ENCODE peak calls at places on chromosomes 13 and 19, in five cellular contexts. One of them, this sample, is unnamed.

GRCh38 chr13:96734499-96734898 is 259.8 kb downstream of the OXGR1 start:
- DNase-seq in NCI-H1105 treated with DMSO at 0.1 percent for 48 hours: no peak
- DNase-seq in skeletal muscle cell: no peak
- DNase-seq in HAP-1: no peak
- DNase-seq in mucosa of descending colon: no peak
- DNase-seq in this sample: no peak

GRCh38 chr19:10006335-10006708 is 4.0 kb downstream of the COL5A3 start:
- DNase-seq in NCI-H1105 treated with DMSO at 0.1 percent for 48 hours: no peak
- DNase-seq in skeletal muscle cell: peak; percentile 83
- DNase-seq in HAP-1: no peak
- DNase-seq in mucosa of descending colon: no peak
- DNase-seq in this sample: no peak

GRCh38 chr19:53877361-53877766 is 4.6 kb upstream of the PRKCG start:
- DNase-seq in NCI-H1105 treated with DMSO at 0.1 percent for 48 hours: no peak
- DNase-seq in skeletal muscle cell: no peak
- DNase-seq in HAP-1: no peak
- DNase-seq in mucosa of descending colon: no peak
- DNase-seq in this sample: peak; percentile 55

GRCh38 chr19:18100710-18101109 is 3.1 kb downstream of the MAST3 start:
- DNase-seq in NCI-H1105 treated with DMSO at 0.1 percent for 48 hours: no peak
- DNase-seq in skeletal muscle cell: no peak
- DNase-seq in HAP-1: no peak
- DNase-seq in mucosa of descending colon: no peak
- DNase-seq in this sample: no peak

GRCh38 chr13:20190481-20191310 is 2.0 kb downstream of the GJB2 start:
- DNase-seq in NCI-H1105 treated with DMSO at 0.1 percent for 48 hours: no peak
- DNase-seq in skeletal muscle cell: peak; percentile 66
- DNase-seq in HAP-1: no peak
- DNase-seq in mucosa of descending colon: no peak
- DNase-seq in this sample: no peak

GRCh38 chr13:109764474-109765292 is 21.7 kb downstream of the IRS2 start:
- DNase-seq in NCI-H1105 treated with DMSO at 0.1 percent for 48 hours: no peak
- DNase-seq in skeletal muscle cell: no peak
- DNase-seq in HAP-1: no peak
- DNase-seq in mucosa of descending colon: no peak
- DNase-seq in this sample: no peak

GRCh38 chr13:29513002-29513980 is 82.2 kb downstream of the SLC7A1 start:
- DNase-seq in NCI-H1105 treated with DMSO at 0.1 percent for 48 hours: no peak
- DNase-seq in skeletal muscle cell: no peak
- DNase-seq in HAP-1: no peak
- DNase-seq in mucosa of descending colon: no peak
- DNase-seq in this sample: no peak

GRCh38 chr13:45243072-45243471 is 42.2 kb upstream of the KCTD4 start:
- DNase-seq in NCI-H1105 treated with DMSO at 0.1 percent for 48 hours: no peak
- DNase-seq in skeletal muscle cell: no peak
- DNase-seq in HAP-1: no peak
- DNase-seq in mucosa of descending colon: peak; percentile 76
- DNase-seq in this sample: no peak

GRCh38 chr19:41325947-41326706 is 16.2 kb downstream of the CCDC97 start:
- DNase-seq in NCI-H1105 treated with DMSO at 0.1 percent for 48 hours: no peak
- DNase-seq in skeletal muscle cell: peak; percentile 56
- DNase-seq in HAP-1: no peak
- DNase-seq in mucosa of descending colon: no peak
- DNase-seq in this sample: no peak

GRCh38 chr13:31923134-31923763 is 108.3 kb upstream of the FRY start:
- DNase-seq in NCI-H1105 treated with DMSO at 0.1 percent for 48 hours: no peak
- DNase-seq in skeletal muscle cell: no peak
- DNase-seq in HAP-1: no peak
- DNase-seq in mucosa of descending colon: no peak
- DNase-seq in this sample: no peak

GRCh38 chr13:27367570-27367969 is 56.8 kb upstream of the GTF3A start:
- DNase-seq in NCI-H1105 treated with DMSO at 0.1 percent for 48 hours: no peak
- DNase-seq in skeletal muscle cell: no peak
- DNase-seq in HAP-1: no peak
- DNase-seq in mucosa of descending colon: no peak
- DNase-seq in this sample: no peak

GRCh38 chr19:39858541-39858940 is 12.4 kb upstream of the FBL start:
- DNase-seq in NCI-H1105 treated with DMSO at 0.1 percent for 48 hours: no peak
- DNase-seq in skeletal muscle cell: no peak
- DNase-seq in HAP-1: peak; percentile 80
- DNase-seq in mucosa of descending colon: no peak
- DNase-seq in this sample: no peak

GRCh38 chr19:51697169-51697776 is 4.1 kb downstream of the SPACA6 start:
- DNase-seq in NCI-H1105 treated with DMSO at 0.1 percent for 48 hours: no peak
- DNase-seq in skeletal muscle cell: no peak
- DNase-seq in HAP-1: no peak
- DNase-seq in mucosa of descending colon: no peak
- DNase-seq in this sample: no peak

GRCh38 chr13:40484981-40485380 is 181.5 kb downstream of the FOXO1 start:
- DNase-seq in NCI-H1105 treated with DMSO at 0.1 percent for 48 hours: no peak
- DNase-seq in skeletal muscle cell: no peak
- DNase-seq in HAP-1: no peak
- DNase-seq in mucosa of descending colon: no peak
- DNase-seq in this sample: no peak

GRCh38 chr19:49196527-49197240 is 39.1 kb downstream of the TRPM4 start:
- DNase-seq in NCI-H1105 treated with DMSO at 0.1 percent for 48 hours: peak; percentile 72
- DNase-seq in skeletal muscle cell: no peak
- DNase-seq in HAP-1: no peak
- DNase-seq in mucosa of descending colon: peak; percentile 73
- DNase-seq in this sample: no peak

GRCh38 chr19:29843180-29844051 is 31.6 kb downstream of the CCNE1 start:
- DNase-seq in NCI-H1105 treated with DMSO at 0.1 percent for 48 hours: no peak
- DNase-seq in skeletal muscle cell: no peak
- DNase-seq in HAP-1: no peak
- DNase-seq in mucosa of descending colon: peak; percentile 63
- DNase-seq in this sample: no peak

GRCh38 chr19:55206664-55207500 is 2.4 kb downstream of the PTPRH start:
- DNase-seq in NCI-H1105 treated with DMSO at 0.1 percent for 48 hours: no peak
- DNase-seq in skeletal muscle cell: peak; percentile 49
- DNase-seq in HAP-1: peak; percentile 75
- DNase-seq in mucosa of descending colon: peak; percentile 91
- DNase-seq in this sample: no peak

GRCh38 chr13:49444517-49445395 is 682 bp downstream of the SETDB2 start:
- DNase-seq in NCI-H1105 treated with DMSO at 0.1 percent for 48 hours: peak; percentile 25
- DNase-seq in skeletal muscle cell: no peak
- DNase-seq in HAP-1: peak; percentile 31
- DNase-seq in mucosa of descending colon: no peak
- DNase-seq in this sample: peak; percentile 12

GRCh38 chr19:283395-283794 is 7.8 kb downstream of the PLPP2 start:
- DNase-seq in NCI-H1105 treated with DMSO at 0.1 percent for 48 hours: no peak
- DNase-seq in skeletal muscle cell: no peak
- DNase-seq in HAP-1: no peak
- DNase-seq in mucosa of descending colon: no peak
- DNase-seq in this sample: no peak

GRCh38 chr19:30719189-30719990 is 347.2 kb downstream of the ZNF536 start:
- DNase-seq in NCI-H1105 treated with DMSO at 0.1 percent for 48 hours: peak; percentile 66
- DNase-seq in skeletal muscle cell: no peak
- DNase-seq in HAP-1: peak; percentile 58
- DNase-seq in mucosa of descending colon: peak; percentile 73
- DNase-seq in this sample: no peak

GRCh38 chr13:114099191-114099590 is 33.2 kb downstream of the RASA3 start:
- DNase-seq in NCI-H1105 treated with DMSO at 0.1 percent for 48 hours: no peak
- DNase-seq in skeletal muscle cell: peak; percentile 83
- DNase-seq in HAP-1: peak; percentile 61
- DNase-seq in mucosa of descending colon: peak; percentile 55
- DNase-seq in this sample: no peak

GRCh38 chr13:32448224-32448623 is 20.3 kb upstream of the N4BP2L1 start:
- DNase-seq in NCI-H1105 treated with DMSO at 0.1 percent for 48 hours: no peak
- DNase-seq in skeletal muscle cell: no peak
- DNase-seq in HAP-1: no peak
- DNase-seq in mucosa of descending colon: no peak
- DNase-seq in this sample: no peak

GRCh38 chr13:46317120-46317519 is 69.9 kb downstream of the RUBCNL start:
- DNase-seq in NCI-H1105 treated with DMSO at 0.1 percent for 48 hours: no peak
- DNase-seq in skeletal muscle cell: peak; percentile 13
- DNase-seq in HAP-1: no peak
- DNase-seq in mucosa of descending colon: no peak
- DNase-seq in this sample: no peak

GRCh38 chr19:6476155-6476895 is 5.3 kb downstream of the DENND1C start:
- DNase-seq in NCI-H1105 treated with DMSO at 0.1 percent for 48 hours: no peak
- DNase-seq in skeletal muscle cell: no peak
- DNase-seq in HAP-1: peak; percentile 54
- DNase-seq in mucosa of descending colon: peak; percentile 96
- DNase-seq in this sample: peak; percentile 66

GRCh38 chr19:3506384-3507340 is 551 bp downstream of the FZR1 start:
- DNase-seq in NCI-H1105 treated with DMSO at 0.1 percent for 48 hours: no peak
- DNase-seq in skeletal muscle cell: no peak
- DNase-seq in HAP-1: peak; percentile 50
- DNase-seq in mucosa of descending colon: peak; percentile 61
- DNase-seq in this sample: peak; percentile 12

GRCh38 chr13:50400930-50401553 is 385.8 kb downstream of the KCNRG start:
- DNase-seq in NCI-H1105 treated with DMSO at 0.1 percent for 48 hours: no peak
- DNase-seq in skeletal muscle cell: peak; percentile 94
- DNase-seq in HAP-1: no peak
- DNase-seq in mucosa of descending colon: no peak
- DNase-seq in this sample: no peak

GRCh38 chr13:106453101-106453500 is 82.4 kb downstream of the EFNB2 start:
- DNase-seq in NCI-H1105 treated with DMSO at 0.1 percent for 48 hours: no peak
- DNase-seq in skeletal muscle cell: no peak
- DNase-seq in HAP-1: no peak
- DNase-seq in mucosa of descending colon: no peak
- DNase-seq in this sample: no peak